ENCODE peak calls at places on chromosomes 11 and 22, in ten cellular contexts. C is stomach, T is A549, Q is HCT116, O is right atrium auricular region, G is MM.1S, W is heart right ventricle, V is breast epithelium, Z is transverse colon, R is cardiac muscle cell. F is an unnamed sample.

GRCh38 chr11:130166457-130166784 is 6.8 kb downstream of the ST14 start:
- DNase-seq in T (peak; percentile 87), Z (peak; percentile 78), R (peak; percentile 89), O (no peak), W (no peak), V (no peak), Q (peak; percentile 82), G (no peak), C (peak; percentile 49), F (peak; percentile 84)

GRCh38 chr11:66846671-66847091 is 3.4 kb downstream of the RCE1 start:
- DNase-seq in W (no peak), Q (no peak), O (no peak), T (no peak), R (no peak), G (no peak), V (no peak), C (peak; percentile 24), Z (no peak), F (no peak)

GRCh38 chr11:112118176-112118575 is 31.5 kb downstream of the SDHD start:
- DNase-seq in O (no peak), C (no peak), V (no peak), Z (no peak), R (no peak), G (peak; percentile 56), T (no peak), W (no peak), Q (no peak), F (no peak)

GRCh38 chr11:111694851-111695250 is 71.3 kb downstream of the PPP2R1B start:
- DNase-seq in W (no peak), O (no peak), G (no peak), T (no peak), C (no peak), Q (no peak), R (peak; percentile 85), Z (no peak), V (no peak), F (no peak)

GRCh38 chr11:62644220-62644619 is 2.2 kb downstream of the GANAB start:
- DNase-seq in R (no peak), Q (no peak), G (no peak), V (no peak), Z (no peak), C (no peak), O (no peak), T (no peak), W (no peak), F (no peak)

GRCh38 chr11:19441288-19441687 is 200.5 kb upstream of the E2F8 start:
- DNase-seq in V (no peak), Q (no peak), Z (no peak), G (no peak), W (no peak), C (no peak), O (no peak), T (no peak), R (no peak), F (no peak)

GRCh38 chr11:79047356-79047755 is 393.5 kb downstream of the TENM4 start:
- DNase-seq in Z (no peak), W (no peak), T (no peak), O (no peak), V (no peak), G (no peak), Q (no peak), R (no peak), C (no peak), F (peak; percentile 78)

GRCh38 chr11:468493-468892 is 18.4 kb downstream of the PTDSS2 start:
- DNase-seq in G (no peak), V (no peak), O (no peak), W (no peak), Z (no peak), C (no peak), T (no peak), R (no peak), Q (no peak), F (no peak)

GRCh38 chr11:121540627-121541026 is 87.9 kb upstream of the SORL1-AS1 start:
- DNase-seq in C (no peak), R (no peak), V (no peak), Z (no peak), G (no peak), W (no peak), O (no peak), Q (no peak), T (no peak), F (no peak)

GRCh38 chr11:58580311-58580710 is 1.4 kb downstream of the ZFP91 start:
- DNase-seq in V (no peak), W (no peak), T (no peak), C (no peak), Z (no peak), R (no peak), Q (no peak), G (no peak), O (no peak), F (no peak)

GRCh38 chr11:65382036-65382803 is at the start of gene SLC25A45:
- DNase-seq in W (peak; percentile 90), T (peak; percentile 78), Z (peak; percentile 94), O (peak; percentile 97), V (peak; percentile 95), C (peak; percentile 95), R (peak; percentile 99), Q (peak; percentile 92), G (peak; percentile 85), F (peak; percentile 90)

GRCh38 chr11:65379698-65380459 is 2.6 kb downstream of the SLC25A45 start:
- DNase-seq in G (no peak), Z (no peak), O (no peak), T (no peak), W (no peak), Q (no peak), V (no peak), R (no peak), C (no peak), F (no peak)

GRCh38 chr11:65381721-65382035 is 768 bp downstream of the SLC25A45 start:
- DNase-seq in C (no peak), V (peak; percentile 86), T (peak; percentile 52), Z (no peak), W (no peak), R (no peak), O (peak; percentile 70), Q (peak; percentile 65), G (no peak), F (no peak)

GRCh38 chr11:65378928-65379638 is 3.4 kb downstream of the SLC25A45 start:
- DNase-seq in G (no peak), V (no peak), Z (no peak), C (no peak), T (no peak), R (no peak), O (no peak), W (no peak), Q (no peak), F (no peak)

DNA sequence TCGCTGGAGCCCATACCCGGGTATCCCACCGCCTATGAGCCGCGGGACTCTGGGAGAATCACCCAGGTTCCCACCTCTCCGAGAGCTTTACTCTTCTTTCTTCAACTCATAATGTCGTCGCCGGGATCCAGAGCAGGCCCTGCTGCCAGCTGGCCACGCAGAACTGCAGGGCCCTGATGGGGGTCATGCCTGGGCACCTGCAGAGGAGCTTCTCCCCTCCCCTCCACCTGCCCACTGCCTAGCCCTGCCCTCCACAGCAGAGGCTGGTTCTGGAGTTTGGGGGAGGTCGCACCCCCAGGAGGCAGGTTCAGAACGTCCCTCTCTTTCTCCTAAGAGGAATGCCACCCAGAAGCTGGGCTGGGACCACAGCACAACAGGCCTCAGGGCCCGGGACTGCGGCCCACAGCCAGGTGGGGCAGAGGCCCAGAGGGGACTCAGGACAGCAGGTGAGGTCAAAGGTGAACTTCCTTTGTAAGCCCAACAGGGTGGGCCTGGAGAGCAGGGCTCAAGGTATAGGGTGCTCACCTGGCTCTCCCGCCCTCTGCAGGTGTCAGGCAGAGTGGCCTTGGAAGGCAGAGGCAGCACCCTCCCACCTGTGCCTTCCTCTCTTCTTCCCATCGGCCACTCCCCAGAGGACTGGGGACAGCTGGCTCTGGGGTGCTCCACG is 1.9 kb downstream of the SLC25A45 start:
- DNase-seq in Z (peak; percentile 55), Q (no peak), W (no peak), V (no peak), O (no peak), R (no peak), C (no peak), G (no peak), T (no peak), F (no peak)
- H3K4me1 ChIP-seq in Z (peaks cover 44% of the 10 kb centered on the region), Q (peaks cover 50% of the 10 kb centered on the region), W (peaks cover 66% of the 10 kb centered on the region), V (peaks cover 18% of the 10 kb centered on the region), O (peaks cover 51% of the 10 kb centered on the region), R (peaks cover 37% of the 10 kb centered on the region), C (peaks cover 33% of the 10 kb centered on the region), G (peaks cover 7% of the 10 kb centered on the region), T (peaks cover 76% of the 10 kb centered on the region), F (peaks cover 19% of the 10 kb centered on the region)

GRCh38 chr22:49962751-49963646 is 2.4 kb downstream of the PIM3 start:
- DNase-seq in W (peak; percentile 32), C (peak; percentile 30), V (peak; percentile 36), Z (peak; percentile 25), Q (no peak), G (peak; percentile 4), R (no peak), T (no peak), O (no peak), F (no peak)
- H3K27ac ChIP-seq in W (peak overlapping the region; percentile 55), C (peak overlapping the region; percentile 98), V (peak overlapping the region; percentile 99), Z (peak overlapping the region; percentile 94), Q (peak overlapping the region; percentile 87), G (no peak overlapping the region), R (peak overlapping the region; percentile 7), T (peak overlapping the region; percentile 96), O (peak overlapping the region; percentile 96), F (peak overlapping the region; percentile 96)

GRCh38 chr22:44623771-44624510 is 78.1 kb upstream of the PRR5 start:
- DNase-seq in O (no peak), Z (no peak), G (peak; percentile 10), V (no peak), R (peak; percentile 61), C (no peak), Q (no peak), W (no peak), T (peak; percentile 30), F (no peak)
- TF ChIP-seq CTCF in O (peak; percentile 66), Z (peak; percentile 21), G (peak; percentile 13), V (no peak), R (peak; percentile 57), C (no peak), Q (peak; percentile 61), W (peak; percentile 14), T (peak; percentile 65), F (no peak)

DNA sequence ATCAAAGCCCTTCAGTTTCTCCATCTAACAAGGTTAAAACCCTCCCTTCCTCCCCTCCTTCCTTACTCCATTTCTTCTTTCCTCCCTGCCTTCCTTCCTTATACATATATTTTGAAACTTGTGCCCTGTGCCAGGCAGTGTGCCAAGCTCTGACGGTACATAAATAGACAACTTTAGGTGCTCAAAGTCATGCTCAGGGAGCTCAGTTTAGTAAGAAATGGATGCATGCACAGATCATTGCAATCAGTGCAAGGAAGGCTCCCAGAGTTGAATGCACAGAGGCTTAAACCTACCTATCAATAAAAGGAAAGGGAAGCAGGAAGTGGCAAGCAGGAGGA is 13.4 kb downstream of the FZD4 start:
- DNase-seq in T (no peak), C (peak; percentile 48), G (no peak), R (no peak), O (no peak), V (no peak), Q (no peak), Z (no peak), W (no peak), F (no peak)
- H3K4me1 ChIP-seq in T (no peaks in the 10 kb centered on the region), C (peaks cover 45% of the 10 kb centered on the region), G (no peaks in the 10 kb centered on the region), R (peaks cover 51% of the 10 kb centered on the region), O (peaks cover 57% of the 10 kb centered on the region), V (peaks cover 12% of the 10 kb centered on the region), Q (no peaks in the 10 kb centered on the region), Z (peaks cover 23% of the 10 kb centered on the region), W (peaks cover 71% of the 10 kb centered on the region), F (peaks cover 42% of the 10 kb centered on the region)